ENCODE peak calls at places on chromosome 4, in seven cellular contexts. S is uterus, T is IMR-90, C is upper lobe of left lung, F is transverse colon, Z is ovary, U is sigmoid colon. X is an unnamed sample.

GRCh38 chr4:105225500-105225899 is 78.8 kb downstream of the TET2 start:
- DNase-seq in S (no peak), T (no peak), C (no peak), F (no peak), Z (no peak), U (no peak), X (no peak)

GRCh38 chr4:181761130-181761529 is 482.1 kb upstream of the TENM3 start:
- DNase-seq in S (no peak), T (peak; percentile 95), C (no peak), F (no peak), Z (no peak), U (no peak), X (no peak)

GRCh38 chr4:162959056-162959455 is 207.6 kb downstream of the NAF1 start:
- DNase-seq in S (no peak), T (no peak), C (no peak), F (peak; percentile 8), Z (no peak), U (no peak), X (no peak)

GRCh38 chr4:99087887-99088484 is 602 bp downstream of the ADH5 start:
- DNase-seq in S (peak; percentile 74), T (peak; percentile 79), C (no peak), F (peak; percentile 69), Z (peak; percentile 73), U (peak; percentile 95), X (peak; percentile 15)

GRCh38 chr4:52910115-52910514 is 48.0 kb downstream of the RASL11B start:
- DNase-seq in S (no peak), T (no peak), C (no peak), F (no peak), Z (no peak), U (no peak), X (no peak)

GRCh38 chr4:8759987-8760386 is 111.7 kb downstream of the HMX1 start:
- DNase-seq in S (no peak), T (no peak), C (no peak), F (no peak), Z (no peak), U (peak; percentile 37), X (no peak)

GRCh38 chr4:123183308-123183707 is 213.3 kb upstream of the SPRY1 start:
- DNase-seq in S (no peak), T (no peak), C (no peak), F (no peak), Z (no peak), U (no peak), X (no peak)

GRCh38 chr4:109622581-109622980 is 62.5 kb downstream of the MCUB start:
- DNase-seq in S (no peak), T (no peak), C (no peak), F (no peak), Z (no peak), U (no peak), X (no peak)

GRCh38 chr4:40205259-40206198 is 8.7 kb downstream of the RHOH start:
- DNase-seq in S (no peak), T (no peak), C (no peak), F (peak; percentile 38), Z (no peak), U (no peak), X (no peak)

GRCh38 chr4:139297001-139297410 is 4.3 kb upstream of the NAA15 start:
- DNase-seq in S (no peak), T (peak; percentile 54), C (no peak), F (no peak), Z (no peak), U (no peak), X (no peak)

GRCh38 chr4:121593760-121594159 is 103.0 kb downstream of the ANXA5 start:
- DNase-seq in S (no peak), T (no peak), C (no peak), F (no peak), Z (no peak), U (no peak), X (no peak)

GRCh38 chr4:60500860-60501259 is 699.3 kb upstream of the ADGRL3 start:
- DNase-seq in S (no peak), T (no peak), C (no peak), F (no peak), Z (no peak), U (no peak), X (no peak)

GRCh38 chr4:10207116-10207515 is 90.5 kb upstream of the WDR1 start:
- DNase-seq in S (no peak), T (no peak), C (no peak), F (no peak), Z (no peak), U (no peak), X (no peak)

GRCh38 chr4:147620315-147620714 is 3.1 kb downstream of the TMEM184C start:
- DNase-seq in S (no peak), T (no peak), C (no peak), F (no peak), Z (no peak), U (no peak), X (no peak)

GRCh38 chr4:173527103-173527876 is 2.7 kb downstream of the HAND2 start:
- DNase-seq in S (no peak), T (no peak), C (peak; percentile 47), F (no peak), Z (no peak), U (peak; percentile 76), X (no peak)

GRCh38 chr4:115537387-115537786 is 424.0 kb upstream of the NDST4 start:
- DNase-seq in S (no peak), T (no peak), C (no peak), F (no peak), Z (no peak), U (no peak), X (no peak)

GRCh38 chr4:109294006-109294405 is 8.5 kb downstream of the COL25A1 start:
- DNase-seq in S (no peak), T (no peak), C (no peak), F (no peak), Z (no peak), U (no peak), X (no peak)

GRCh38 chr4:189917161-189917891 is 23.3 kb upstream of the FRG1 start:
- DNase-seq in S (no peak), T (no peak), C (peak; percentile 60), F (no peak), Z (no peak), U (no peak), X (no peak)

GRCh38 chr4:17809667-17810066 is 890 bp downstream of the DCAF16 start:
- DNase-seq in S (no peak), T (no peak), C (no peak), F (no peak), Z (no peak), U (no peak), X (no peak)

GRCh38 chr4:77100234-77100633 is 24.4 kb upstream of the CCNI start:
- DNase-seq in S (no peak), T (no peak), C (no peak), F (no peak), Z (no peak), U (no peak), X (no peak)
- TF ChIP-seq POLR2A in S (no peak), T (no peak), C (no peak), F (no peak), Z (no peak), U (no peak), X (no peak)

GRCh38 chr4:88378691-88379559 is at the start of gene HERC6:
- DNase-seq in S (peak; percentile 75), T (peak; percentile 78), C (peak; percentile 94), F (peak; percentile 83), Z (peak; percentile 82), U (peak; percentile 89), X (peak; percentile 45)
- TF ChIP-seq POLR2A in S (no peak), T (no peak), C (peak; percentile 71), F (peak; percentile 21), Z (no peak), U (no peak), X (peak; percentile 20)

GRCh38 chr4:183721207-183722081 is 62.4 kb downstream of the TRAPPC11 start:
- DNase-seq in S (peak; percentile 45), T (peak; percentile 41), C (peak; percentile 93), F (peak; percentile 83), Z (peak; percentile 90), U (no peak), X (no peak)
- TF ChIP-seq POLR2A in S (no peak), T (no peak), C (no peak), F (no peak), Z (no peak), U (no peak), X (no peak)

DNA sequence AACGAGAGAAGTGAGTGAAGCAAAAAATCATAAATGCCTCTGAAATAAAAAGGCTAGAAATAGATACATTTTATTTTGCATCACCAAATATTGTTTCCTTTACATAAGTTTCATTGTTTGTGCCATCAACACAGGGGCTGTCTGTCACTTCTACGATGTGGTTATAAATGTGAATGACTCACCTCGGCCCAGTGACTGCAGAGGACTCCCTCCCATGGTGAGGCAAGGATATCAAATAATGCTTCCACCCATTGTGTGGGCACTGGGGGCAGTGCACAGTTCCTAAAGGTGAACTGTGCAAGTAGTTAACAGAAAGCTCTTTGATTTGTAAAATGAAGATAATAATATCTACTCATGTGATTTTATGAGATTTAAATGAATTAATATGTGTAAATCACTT is 230.3 kb upstream of the NEIL3 start:
- DNase-seq in S (no peak), T (no peak), C (no peak), F (no peak), Z (no peak), U (no peak), X (no peak)
- TF ChIP-seq POLR2A in S (no peak), T (no peak), C (no peak), F (no peak), Z (no peak), U (no peak), X (no peak)

DNA sequence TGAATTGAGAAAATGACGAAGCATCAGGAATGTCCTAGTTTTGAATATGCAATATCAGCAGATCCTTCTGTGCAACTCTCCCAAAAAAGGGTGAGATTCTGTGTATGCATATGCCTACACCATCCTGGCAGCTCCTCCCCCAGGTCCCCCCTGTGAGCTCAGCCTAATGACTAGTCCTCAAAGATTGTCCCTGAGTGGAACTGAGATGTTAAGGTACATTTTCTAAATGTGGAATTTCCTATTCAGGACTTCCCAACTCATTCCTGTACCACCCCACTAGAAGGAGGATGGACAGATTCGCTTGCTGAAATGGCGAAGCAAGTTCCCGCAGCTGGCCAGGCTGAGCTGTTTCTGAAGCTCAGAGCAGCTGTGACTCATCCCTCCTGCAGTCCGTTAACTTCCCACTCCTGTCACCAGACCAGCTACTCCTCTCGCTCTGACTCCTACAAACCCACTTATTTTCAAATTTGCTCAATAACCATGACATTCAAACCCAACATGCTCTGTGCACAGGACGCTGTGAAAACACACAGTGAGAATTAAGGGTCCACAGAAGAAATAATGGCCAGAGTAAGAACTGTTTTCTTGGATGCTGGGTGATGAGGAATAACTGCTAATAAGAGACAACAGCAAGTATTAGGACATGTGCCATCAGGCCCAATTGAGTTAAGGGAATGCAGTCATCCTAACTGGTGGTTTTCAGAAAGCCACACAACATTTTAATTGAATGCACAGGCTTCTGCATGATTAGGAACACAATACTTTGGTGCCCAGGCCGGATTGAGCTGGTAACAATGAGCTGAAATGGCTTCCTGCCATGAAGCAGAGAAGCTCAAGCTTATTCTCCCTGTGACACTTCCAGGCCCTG is 40.0 kb upstream of the IRF2 start:
- DNase-seq in S (peak; percentile 68), T (peak; percentile 95), C (no peak), F (peak; percentile 48), Z (peak; percentile 56), U (peak; percentile 86), X (peak; percentile 60)
- TF ChIP-seq POLR2A in S (no peak), T (no peak), C (no peak), F (no peak), Z (no peak), U (no peak), X (no peak)

DNA sequence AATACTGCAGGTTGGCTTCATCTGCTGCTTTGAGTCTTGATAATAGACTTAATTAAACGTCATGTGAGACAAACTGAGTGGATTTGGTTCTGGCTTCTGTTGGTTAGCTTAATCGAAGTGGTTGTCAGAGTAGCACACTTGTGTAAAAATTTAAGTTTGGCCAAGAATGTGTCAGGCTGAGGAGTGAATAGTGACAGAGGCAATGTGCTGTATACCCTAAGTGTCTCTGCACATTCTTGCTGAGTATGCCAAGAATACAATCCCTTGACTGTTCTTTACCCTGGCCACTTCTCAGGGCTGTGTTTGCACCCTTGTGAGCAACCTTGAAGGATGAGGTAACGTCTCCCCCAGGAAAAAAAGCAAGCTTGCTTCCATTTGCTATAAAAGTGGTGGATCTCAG is 14.9 kb downstream of the RPS3A start:
- DNase-seq in S (no peak), T (no peak), C (no peak), F (no peak), Z (no peak), U (no peak), X (no peak)
- TF ChIP-seq POLR2A in S (no peak), T (no peak), C (no peak), F (no peak), Z (no peak), U (no peak), X (no peak)